ENCODE peak calls at places on chromosomes 6 and 20, in eight cellular contexts. F is stimulated activated CD4-positive, alpha-beta T cell treated with anti-CD3 and anti-CD28 coated beads, Interleukin-15, amount 100 ng/mL, for 24 hours; B is activated T-helper 1 cell treated with Interleukin-2 at 50 U/mL for 16 hours; P is MCF 10A; Z is cardiac fibroblast; M is upper lobe of left lung; D is GM23248; A is upper lobe of right lung. K is an unnamed sample.

GRCh38 chr6:101001607-101002006 is 120.5 kb upstream of the ASCC3 start:
- DNase-seq in F (no peak), B (no peak), P (no peak), Z (no peak), M (no peak), D (no peak), A (no peak), K (no peak)

GRCh38 chr20:10786678-10787077 is 112.9 kb upstream of the JAG1 start:
- DNase-seq in F (no peak), B (no peak), P (no peak), Z (no peak), M (no peak), D (no peak), A (no peak), K (no peak)

GRCh38 chr6:156808287-156808686 is 31.1 kb downstream of the ARID1B start:
- DNase-seq in F (no peak), B (no peak), P (no peak), Z (peak; percentile 42), M (no peak), D (peak; percentile 38), A (no peak), K (no peak)

GRCh38 chr20:35144694-35145093 is 2.4 kb downstream of the EDEM2 start:
- DNase-seq in F (no peak), B (no peak), P (no peak), Z (no peak), M (no peak), D (no peak), A (no peak), K (no peak)

GRCh38 chr6:63430985-63431519 is 111.3 kb upstream of the LGSN start:
- DNase-seq in F (no peak), B (no peak), P (no peak), Z (no peak), M (no peak), D (no peak), A (no peak), K (no peak)

GRCh38 chr20:41540459-41540858 is 77.7 kb downstream of the CHD6 start:
- DNase-seq in F (no peak), B (no peak), P (no peak), Z (no peak), M (no peak), D (no peak), A (no peak), K (no peak)

GRCh38 chr6:1614767-1615650 is 5.3 kb downstream of the FOXC1 start:
- DNase-seq in F (peak; percentile 30), B (no peak), P (no peak), Z (no peak), M (peak; percentile 88), D (no peak), A (no peak), K (no peak)

GRCh38 chr6:143806282-143807102 is 36.6 kb upstream of the LTV1 start:
- DNase-seq in F (peak; percentile 91), B (no peak), P (peak; percentile 67), Z (peak; percentile 81), M (no peak), D (peak; percentile 66), A (no peak), K (no peak)

GRCh38 chr6:53691667-53692133 is 26.1 kb upstream of the KLHL31 start:
- DNase-seq in F (no peak), B (no peak), P (no peak), Z (no peak), M (no peak), D (peak; percentile 2), A (no peak), K (no peak)

GRCh38 chr6:79946773-79947190 is 571 bp downstream of the ELOVL4 start:
- DNase-seq in F (peak; percentile 42), B (no peak), P (peak; percentile 41), Z (no peak), M (no peak), D (peak; percentile 65), A (no peak), K (no peak)

GRCh38 chr6:113629940-113630339 is 227.2 kb upstream of the MARCKS start:
- DNase-seq in F (no peak), B (no peak), P (no peak), Z (peak; percentile 47), M (no peak), D (no peak), A (no peak), K (no peak)

GRCh38 chr20:47816487-47817451 is 31.5 kb upstream of the SULF2 start:
- DNase-seq in F (no peak), B (no peak), P (no peak), Z (no peak), M (no peak), D (no peak), A (peak; percentile 28), K (no peak)

GRCh38 chr6:52390361-52390727 is 28.4 kb downstream of the PAQR8 start:
- DNase-seq in F (peak; percentile 53), B (peak; percentile 40), P (peak; percentile 77), Z (peak; percentile 63), M (no peak), D (peak; percentile 64), A (no peak), K (no peak)

GRCh38 chr6:121851056-121851455 is 415.6 kb downstream of the GJA1 start:
- DNase-seq in F (no peak), B (no peak), P (no peak), Z (no peak), M (no peak), D (peak; percentile 35), A (no peak), K (no peak)

GRCh38 chr6:139407718-139408222 is 33.3 kb upstream of the CITED2 start:
- DNase-seq in F (no peak), B (no peak), P (peak; percentile 50), Z (peak; percentile 88), M (no peak), D (peak; percentile 94), A (no peak), K (peak; percentile 84)

GRCh38 chr6:68122032-68122431 is 513.0 kb upstream of the ADGRB3 start:
- DNase-seq in F (no peak), B (no peak), P (no peak), Z (no peak), M (no peak), D (no peak), A (no peak), K (no peak)

GRCh38 chr6:28105286-28105685 is 19.1 kb upstream of the ZSCAN16 start:
- DNase-seq in F (no peak), B (no peak), P (peak; percentile 20), Z (no peak), M (no peak), D (peak; percentile 53), A (no peak), K (no peak)

GRCh38 chr6:107185570-107185969 is 70.3 kb upstream of the BEND3 start:
- DNase-seq in F (no peak), B (no peak), P (peak; percentile 58), Z (peak; percentile 32), M (no peak), D (peak; percentile 12), A (no peak), K (no peak)

GRCh38 chr6:47922391-47922790 is 140.6 kb downstream of the OPN5 start:
- DNase-seq in F (no peak), B (no peak), P (no peak), Z (no peak), M (no peak), D (no peak), A (no peak), K (no peak)